ENCODE peak calls at places on chromosomes 1 and 21, in four cellular contexts. One of them, this sample, is unnamed.

GRCh38 chr1:53556657-53557227 is 97.5 kb downstream of the DMRTB1 start:
- DNase-seq in HepG2: no peak
- DNase-seq in WTC11: no peak
- DNase-seq in K562: no peak
- DNase-seq in this sample: no peak

GRCh38 chr1:217363319-217363718 is 267.6 kb downstream of the GPATCH2 start:
- DNase-seq in HepG2: no peak
- DNase-seq in WTC11: no peak
- DNase-seq in K562: no peak
- DNase-seq in this sample: no peak

GRCh38 chr1:114756949-114757454 is 782 bp downstream of the CSDE1 start:
- DNase-seq in WTC11: peak; percentile 51
- DNase-seq in HepG2: peak; percentile 49
- DNase-seq in K562: peak; percentile 46
- DNase-seq in this sample: peak; percentile 11

GRCh38 chr1:229671310-229671709 is 45.3 kb downstream of the URB2 start:
- DNase-seq in HepG2: no peak
- DNase-seq in K562: no peak
- DNase-seq in WTC11: no peak
- DNase-seq in this sample: no peak

GRCh38 chr1:7667625-7668218 is 103.4 kb upstream of the VAMP3 start:
- DNase-seq in K562: peak; percentile 82
- DNase-seq in HepG2: peak; percentile 67
- DNase-seq in WTC11: peak; percentile 96
- DNase-seq in this sample: peak; percentile 66

GRCh38 chr21:29827236-29827635 is 112.6 kb downstream of the GRIK1 start:
- DNase-seq in HepG2: no peak
- DNase-seq in WTC11: no peak
- DNase-seq in K562: no peak
- DNase-seq in this sample: no peak

GRCh38 chr1:240092301-240093119 is 827 bp downstream of the FMN2 start:
- DNase-seq in HepG2: no peak
- DNase-seq in K562: no peak
- DNase-seq in WTC11: peak; percentile 31
- DNase-seq in this sample: peak; percentile 49

GRCh38 chr1:218315638-218316037 is 29.5 kb upstream of the TGFB2 start:
- DNase-seq in HepG2: no peak
- DNase-seq in WTC11: no peak
- DNase-seq in K562: no peak
- DNase-seq in this sample: peak; percentile 31

GRCh38 chr1:21811875-21812305 is at the start of gene LDLRAD2:
- DNase-seq in HepG2: no peak
- DNase-seq in WTC11: no peak
- DNase-seq in K562: peak; percentile 39
- DNase-seq in this sample: no peak

GRCh38 chr1:234769284-234769998 is 159.5 kb upstream of the IRF2BP2 start:
- DNase-seq in WTC11: no peak
- DNase-seq in HepG2: no peak
- DNase-seq in K562: no peak
- DNase-seq in this sample: no peak

GRCh38 chr1:234770924-234771540 is 161.1 kb upstream of the IRF2BP2 start:
- DNase-seq in WTC11: no peak
- DNase-seq in HepG2: no peak
- DNase-seq in K562: no peak
- DNase-seq in this sample: no peak

GRCh38 chr1:234771642-234772344 is 161.8 kb upstream of the IRF2BP2 start:
- DNase-seq in HepG2: no peak
- DNase-seq in K562: no peak
- DNase-seq in WTC11: no peak
- DNase-seq in this sample: no peak

GRCh38 chr1:234768569-234769283 is 158.7 kb upstream of the IRF2BP2 start:
- DNase-seq in HepG2: peak; percentile 78
- DNase-seq in K562: no peak
- DNase-seq in WTC11: no peak
- DNase-seq in this sample: no peak

DNA sequence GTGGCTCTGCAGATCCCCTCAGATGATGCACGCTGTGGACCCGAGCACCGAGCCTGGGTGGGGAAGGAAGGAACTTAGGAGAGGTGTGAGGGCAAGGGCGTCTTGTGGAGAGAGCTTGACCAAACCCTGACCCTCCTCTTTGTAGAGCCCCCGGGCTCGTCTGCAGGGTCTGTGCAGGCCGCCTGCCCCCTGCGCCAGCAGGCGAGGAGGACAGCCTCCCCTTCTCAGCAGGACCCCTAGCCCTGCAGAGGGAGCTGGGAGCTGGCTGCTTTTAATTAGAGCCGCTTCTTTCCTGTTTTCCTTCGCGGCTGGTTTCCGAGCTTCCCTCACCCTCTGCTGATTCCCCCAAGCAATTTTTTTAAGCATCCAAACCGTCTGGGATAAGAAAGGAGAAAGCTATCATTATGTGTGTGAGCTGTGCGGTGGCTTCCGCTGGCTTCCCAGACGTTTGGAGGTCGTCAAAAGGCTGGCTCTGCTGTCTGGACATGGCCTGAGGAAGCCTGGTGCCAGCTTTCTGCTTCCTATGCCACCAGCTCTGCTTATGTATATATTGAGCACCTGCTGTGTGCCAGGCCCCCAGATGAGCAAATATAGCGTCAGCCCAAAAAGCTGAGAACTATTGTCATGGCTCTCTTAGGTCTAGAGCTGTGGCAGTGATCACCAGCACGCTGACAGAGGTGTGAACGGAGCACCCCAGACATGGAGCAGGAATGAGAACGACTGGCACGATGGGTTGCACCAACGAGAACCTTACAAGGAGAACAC is 160.2 kb upstream of the IRF2BP2 start:
- DNase-seq in HepG2: no peak
- DNase-seq in K562: no peak
- DNase-seq in WTC11: no peak
- DNase-seq in this sample: no peak
- TF ChIP-seq HMGXB4 in HepG2: no peak
- TF ChIP-seq HMGXB4 in K562: no peak
- TF ChIP-seq HMGXB4 in WTC11: no peak
- TF ChIP-seq HMGXB4 in this sample: no peak

GRCh38 chr21:44437696-44438431 is 17.4 kb upstream of the LRRC3 start:
- DNase-seq in K562: no peak
- DNase-seq in WTC11: no peak
- DNase-seq in HepG2: no peak
- DNase-seq in this sample: no peak

GRCh38 chr21:44440241-44441040 is 14.9 kb upstream of the LRRC3 start:
- DNase-seq in HepG2: no peak
- DNase-seq in WTC11: no peak
- DNase-seq in K562: no peak
- DNase-seq in this sample: no peak

GRCh38 chr21:44441041-44441400 is 14.3 kb upstream of the LRRC3 start:
- DNase-seq in WTC11: no peak
- DNase-seq in K562: no peak
- DNase-seq in HepG2: no peak
- DNase-seq in this sample: no peak

GRCh38 chr21:44438531-44439210 is 16.6 kb upstream of the LRRC3 start:
- DNase-seq in HepG2: no peak
- DNase-seq in K562: no peak
- DNase-seq in WTC11: no peak
- DNase-seq in this sample: no peak

GRCh38 chr21:44439211-44439600 is 16.1 kb upstream of the LRRC3 start:
- DNase-seq in WTC11: no peak
- DNase-seq in HepG2: no peak
- DNase-seq in K562: no peak
- DNase-seq in this sample: no peak
- TF ChIP-seq HMGXB4 in WTC11: no peak
- TF ChIP-seq HMGXB4 in HepG2: no peak
- TF ChIP-seq HMGXB4 in K562: no peak
- TF ChIP-seq HMGXB4 in this sample: no peak

DNA sequence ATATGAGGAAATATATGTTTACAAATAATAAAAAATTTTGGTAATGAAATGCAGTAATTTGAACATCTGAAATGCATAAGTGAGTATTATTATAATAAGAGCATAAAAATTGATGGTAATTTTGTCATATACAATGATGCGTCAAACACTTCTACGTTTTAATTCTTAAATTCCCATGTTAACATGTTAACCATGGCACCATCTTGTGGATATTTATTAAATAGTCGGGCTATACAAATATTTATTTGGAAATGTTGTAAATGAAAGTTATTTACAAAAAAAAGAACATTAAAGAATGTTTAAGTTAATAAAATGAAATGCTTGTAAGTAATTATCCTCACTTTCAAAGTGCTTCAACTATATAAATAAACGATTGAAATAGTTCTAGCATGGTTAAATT is 57.2 kb upstream of the C1orf185 start:
- DNase-seq in K562: peak; percentile 17
- DNase-seq in HepG2: no peak
- DNase-seq in WTC11: no peak
- DNase-seq in this sample: no peak
- TF ChIP-seq HMGXB4 in K562: no peak
- TF ChIP-seq HMGXB4 in HepG2: no peak
- TF ChIP-seq HMGXB4 in WTC11: no peak
- TF ChIP-seq HMGXB4 in this sample: no peak

DNA sequence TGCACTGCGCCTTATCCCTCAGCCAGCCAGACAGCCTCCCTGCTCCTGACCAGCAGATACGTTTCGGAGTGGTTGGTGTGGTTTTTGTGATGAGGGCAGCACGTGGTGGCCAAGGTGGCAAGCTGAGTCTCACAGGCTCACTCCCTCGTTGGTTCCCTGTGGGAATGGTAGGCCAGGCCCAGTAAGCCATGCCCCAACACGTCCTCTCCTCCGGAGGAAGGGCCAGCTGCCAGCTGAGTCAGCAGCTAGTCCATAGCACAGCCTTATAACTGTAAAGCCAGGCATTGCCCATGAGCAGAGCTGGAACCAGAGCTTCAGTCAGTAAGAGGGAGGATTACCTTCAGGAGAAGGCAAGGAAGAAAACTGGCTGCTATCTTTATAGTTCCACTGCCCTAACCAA is 29.5 kb downstream of the SZRD1 start:
- DNase-seq in HepG2: no peak
- DNase-seq in WTC11: no peak
- DNase-seq in K562: no peak
- DNase-seq in this sample: no peak
- TF ChIP-seq HMGXB4 in HepG2: no peak
- TF ChIP-seq HMGXB4 in WTC11: no peak
- TF ChIP-seq HMGXB4 in K562: no peak
- TF ChIP-seq HMGXB4 in this sample: no peak

DNA sequence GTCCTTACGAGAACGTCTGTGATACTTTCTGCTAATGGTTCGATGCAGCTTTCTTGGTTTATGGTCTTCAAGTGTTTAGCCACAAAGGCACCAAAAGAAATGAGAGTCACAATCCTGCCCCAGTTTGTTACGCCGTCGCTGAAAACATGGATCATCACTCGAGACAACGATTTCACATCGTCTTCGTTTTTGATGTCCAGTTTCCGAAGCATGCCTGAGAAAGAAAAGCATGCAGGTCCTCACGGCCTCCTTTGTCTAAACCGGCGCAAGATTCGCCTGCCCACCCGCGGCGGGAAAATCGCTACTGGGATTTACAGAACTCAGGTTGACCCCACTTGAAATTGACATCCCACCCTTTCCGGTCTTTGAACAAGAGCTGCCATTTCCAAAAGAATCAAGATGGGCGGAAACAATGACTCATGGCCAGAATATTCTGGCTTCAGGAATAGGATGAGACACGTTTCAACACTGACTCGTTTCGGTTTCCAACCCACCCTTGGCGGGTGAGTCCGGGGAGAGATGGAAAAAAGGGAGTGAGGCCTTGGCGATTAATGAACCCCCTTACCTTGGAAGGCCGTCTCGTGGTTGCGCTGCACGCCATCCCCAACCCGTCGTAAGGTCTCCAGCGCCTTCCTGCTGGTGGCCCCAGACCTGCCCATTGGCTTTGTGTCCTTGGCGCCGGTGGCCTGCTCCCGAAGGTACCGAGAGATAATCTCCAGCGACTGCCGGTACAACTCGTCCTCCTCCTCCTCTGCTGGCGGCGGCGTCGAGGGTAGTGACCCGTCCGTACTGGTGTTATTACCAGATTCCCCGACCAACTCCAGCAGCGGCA is 916 bp downstream of the MCL1 start:
- DNase-seq in HepG2: peak; percentile 72
- DNase-seq in K562: peak; percentile 24
- DNase-seq in WTC11: no peak
- DNase-seq in this sample: peak; percentile 67
- TF ChIP-seq HMGXB4 in HepG2: no peak
- TF ChIP-seq HMGXB4 in K562: no peak
- TF ChIP-seq HMGXB4 in WTC11: no peak
- TF ChIP-seq HMGXB4 in this sample: no peak

DNA sequence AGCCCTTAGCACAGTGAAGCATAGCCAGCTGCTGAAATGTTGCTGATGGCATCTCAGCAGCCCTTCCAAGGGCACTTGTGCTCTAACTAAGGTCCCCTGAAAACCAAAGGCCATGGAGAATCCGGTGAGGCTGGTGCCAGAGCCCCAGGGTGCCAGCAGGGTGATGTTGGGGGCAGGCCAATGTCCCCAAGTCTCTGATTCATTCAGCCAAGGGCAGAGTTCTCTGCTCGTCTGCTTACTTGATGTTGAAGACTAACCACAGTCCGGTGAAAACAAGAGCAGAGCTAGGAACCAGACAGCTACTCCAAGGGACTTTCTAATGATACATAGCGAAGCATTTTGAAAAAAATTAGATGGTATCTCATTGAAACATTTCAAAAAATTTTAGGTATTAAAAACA is 149.8 kb downstream of the ZZZ3 start:
- DNase-seq in K562: no peak
- DNase-seq in HepG2: no peak
- DNase-seq in WTC11: no peak
- DNase-seq in this sample: no peak
- TF ChIP-seq HMGXB4 in K562: no peak
- TF ChIP-seq HMGXB4 in HepG2: no peak
- TF ChIP-seq HMGXB4 in WTC11: no peak
- TF ChIP-seq HMGXB4 in this sample: no peak

GRCh38 chr1:151539321-151540020 is 638 bp upstream of the TUFT1 start:
- DNase-seq in WTC11: peak; percentile 58
- DNase-seq in HepG2: peak; percentile 83
- DNase-seq in K562: peak; percentile 75
- DNase-seq in this sample: peak; percentile 57
- TF ChIP-seq HMGXB4 in WTC11: no peak
- TF ChIP-seq HMGXB4 in HepG2: no peak
- TF ChIP-seq HMGXB4 in K562: no peak
- TF ChIP-seq HMGXB4 in this sample: no peak